ENCODE peak calls at places on chromosome 3, in four cellular contexts. One of them, this sample, is unnamed.

GRCh38 chr3:72786668-72787067 is 61.6 kb downstream of the SHQ1 start:
- DNase-seq in HepG2: no peak
- DNase-seq in H1: no peak
- DNase-seq in GM12878: no peak
- DNase-seq in this sample: no peak

GRCh38 chr3:70820397-70820796 is 508.0 kb upstream of the MDFIC2 start:
- DNase-seq in HepG2: no peak
- DNase-seq in H1: no peak
- DNase-seq in GM12878: no peak
- DNase-seq in this sample: no peak

GRCh38 chr3:69110941-69111546 is 11.4 kb downstream of the LMOD3 start:
- DNase-seq in HepG2: no peak
- DNase-seq in H1: no peak
- DNase-seq in GM12878: no peak
- DNase-seq in this sample: no peak

GRCh38 chr3:73411545-73411944 is 213.2 kb downstream of the PDZRN3 start:
- DNase-seq in HepG2: no peak
- DNase-seq in H1: no peak
- DNase-seq in GM12878: no peak
- DNase-seq in this sample: no peak

GRCh38 chr3:99837715-99838114 is 20.1 kb downstream of the CMSS1 start:
- DNase-seq in HepG2: no peak
- DNase-seq in H1: no peak
- DNase-seq in GM12878: no peak
- DNase-seq in this sample: no peak

GRCh38 chr3:45826321-45826720 is 15.6 kb downstream of the LZTFL1 start:
- DNase-seq in HepG2: no peak
- DNase-seq in H1: no peak
- DNase-seq in GM12878: no peak
- DNase-seq in this sample: no peak

GRCh38 chr3:131396170-131396569 is 14.6 kb downstream of the NUDT16 start:
- DNase-seq in HepG2: no peak
- DNase-seq in H1: no peak
- DNase-seq in GM12878: no peak
- DNase-seq in this sample: no peak

GRCh38 chr3:11953350-11953749 is 50.8 kb upstream of the SYN2 start:
- DNase-seq in HepG2: no peak
- DNase-seq in H1: no peak
- DNase-seq in GM12878: no peak
- DNase-seq in this sample: no peak

GRCh38 chr3:46917257-46917656 is 39.7 kb downstream of the PTH1R start:
- DNase-seq in HepG2: no peak
- DNase-seq in H1: no peak
- DNase-seq in GM12878: no peak
- DNase-seq in this sample: no peak

GRCh38 chr3:64650096-64650622 is 37.6 kb downstream of the ADAMTS9 start:
- DNase-seq in HepG2: no peak
- DNase-seq in H1: no peak
- DNase-seq in GM12878: no peak
- DNase-seq in this sample: no peak

GRCh38 chr3:81910244-81910852 is 148.9 kb upstream of the GBE1 start:
- DNase-seq in HepG2: peak; percentile 46
- DNase-seq in H1: no peak
- DNase-seq in GM12878: peak; percentile 21
- DNase-seq in this sample: peak; percentile 16

GRCh38 chr3:124032881-124033359 is 41.0 kb upstream of the ROPN1 start:
- DNase-seq in HepG2: peak; percentile 51
- DNase-seq in H1: peak; percentile 95
- DNase-seq in GM12878: no peak
- DNase-seq in this sample: peak; percentile 74

GRCh38 chr3:111621535-111621934 is 26.4 kb upstream of the ZBED2 start:
- DNase-seq in HepG2: peak; percentile 31
- DNase-seq in H1: peak; percentile 86
- DNase-seq in GM12878: no peak
- DNase-seq in this sample: peak; percentile 62

GRCh38 chr3:31462050-31462569 is 70.6 kb upstream of the STT3B start:
- DNase-seq in HepG2: peak; percentile 37
- DNase-seq in H1: no peak
- DNase-seq in GM12878: peak; percentile 64
- DNase-seq in this sample: no peak

GRCh38 chr3:29478671-29479070 is 197.8 kb downstream of the RBMS3 start:
- DNase-seq in HepG2: no peak
- DNase-seq in H1: no peak
- DNase-seq in GM12878: no peak
- DNase-seq in this sample: no peak

GRCh38 chr3:7332696-7333095 is 471.8 kb downstream of the GRM7 start:
- DNase-seq in HepG2: no peak
- DNase-seq in H1: peak; percentile 44
- DNase-seq in GM12878: no peak
- DNase-seq in this sample: peak; percentile 5

GRCh38 chr3:170108955-170109354 is 71.2 kb downstream of the GPR160 start:
- DNase-seq in HepG2: no peak
- DNase-seq in H1: no peak
- DNase-seq in GM12878: no peak
- DNase-seq in this sample: no peak

GRCh38 chr3:4981688-4982494 is 2.7 kb downstream of the BHLHE40 start:
- DNase-seq in HepG2: peak; percentile 70
- DNase-seq in H1: no peak
- DNase-seq in GM12878: no peak
- DNase-seq in this sample: no peak
- TF ChIP-seq ZNF274 in HepG2: no peak
- TF ChIP-seq ZNF274 in H1: no peak
- TF ChIP-seq ZNF274 in GM12878: no peak
- TF ChIP-seq ZNF274 in this sample: no peak

GRCh38 chr3:61885414-61885813 is 324.0 kb downstream of the PTPRG start:
- DNase-seq in HepG2: no peak
- DNase-seq in H1: no peak
- DNase-seq in GM12878: no peak
- DNase-seq in this sample: no peak
- TF ChIP-seq SUZ12 in HepG2: no peak
- TF ChIP-seq SUZ12 in H1: no peak
- TF ChIP-seq SUZ12 in GM12878: no peak
- TF ChIP-seq SUZ12 in this sample: no peak

DNA sequence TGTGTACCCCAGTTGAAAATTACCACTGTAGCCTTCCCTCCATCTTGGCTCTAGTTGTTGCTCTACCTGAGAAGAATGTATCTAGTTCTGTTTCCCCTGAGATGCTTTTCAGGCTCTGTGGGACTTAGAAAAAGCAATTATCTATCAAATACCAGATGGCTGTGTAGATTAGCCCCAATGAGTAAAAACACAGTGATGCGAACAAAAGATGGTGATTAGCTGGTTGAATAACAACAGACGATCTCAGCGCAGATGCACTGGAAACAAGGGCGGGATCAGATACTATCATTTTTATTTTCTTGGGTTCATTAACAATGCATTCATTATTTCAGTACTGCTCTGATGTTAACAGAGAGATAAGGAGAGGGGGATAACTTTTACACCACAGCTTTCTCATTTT is 131.5 kb downstream of the TMEM108 start:
- DNase-seq in HepG2: no peak
- DNase-seq in H1: no peak
- DNase-seq in GM12878: no peak
- DNase-seq in this sample: no peak
- TF ChIP-seq ZNF274 in HepG2: no peak
- TF ChIP-seq ZNF274 in H1: no peak
- TF ChIP-seq ZNF274 in GM12878: no peak
- TF ChIP-seq ZNF274 in this sample: no peak

GRCh38 chr3:182816181-182816580 is 22.9 kb downstream of the ATP11B start:
- DNase-seq in HepG2: no peak
- DNase-seq in H1: no peak
- DNase-seq in GM12878: no peak
- DNase-seq in this sample: no peak

GRCh38 chr3:182811269-182811596 is 17.9 kb downstream of the ATP11B start:
- DNase-seq in HepG2: no peak
- DNase-seq in H1: no peak
- DNase-seq in GM12878: no peak
- DNase-seq in this sample: no peak

GRCh38 chr3:182818296-182818978 is 25.1 kb downstream of the ATP11B start:
- DNase-seq in HepG2: no peak
- DNase-seq in H1: no peak
- DNase-seq in GM12878: no peak
- DNase-seq in this sample: no peak

GRCh38 chr3:182812123-182812522 is 18.8 kb downstream of the ATP11B start:
- DNase-seq in HepG2: no peak
- DNase-seq in H1: no peak
- DNase-seq in GM12878: no peak
- DNase-seq in this sample: no peak

DNA sequence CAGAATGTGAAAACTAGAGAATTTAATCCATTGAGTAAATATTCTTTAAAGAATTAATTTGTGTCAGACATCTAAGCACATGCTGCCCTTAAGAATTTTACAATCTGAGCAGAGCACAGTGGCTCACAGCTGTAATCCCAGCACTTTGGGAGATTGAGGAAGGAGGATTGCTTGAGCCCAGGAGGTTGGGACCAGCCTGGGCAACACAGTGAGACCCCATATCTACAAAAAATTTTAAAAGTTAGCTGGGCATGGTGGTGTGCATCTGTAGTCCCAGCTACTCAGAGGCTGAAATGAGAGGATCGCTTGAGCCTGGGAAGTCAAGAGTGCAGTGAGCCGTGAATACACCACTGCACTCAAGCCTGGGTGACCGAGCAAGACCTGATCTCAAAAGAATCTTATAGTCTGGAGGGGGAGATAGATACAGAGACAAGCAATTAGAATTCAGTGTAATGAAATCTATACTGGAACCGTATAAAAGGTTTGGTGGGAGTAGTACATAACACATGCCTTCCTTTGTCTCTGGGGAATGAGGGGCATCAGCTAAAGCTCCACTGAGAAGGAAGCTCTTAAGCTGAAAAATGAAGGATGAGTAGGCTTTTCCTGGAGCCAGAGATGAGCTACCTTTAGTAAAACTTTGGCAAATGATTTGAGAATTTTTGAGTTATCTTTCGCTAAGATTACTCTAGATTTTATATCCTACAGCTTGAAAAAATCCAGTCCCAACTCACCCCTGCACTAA is 21.3 kb downstream of the ATP11B start:
- DNase-seq in HepG2: no peak
- DNase-seq in H1: no peak
- DNase-seq in GM12878: no peak
- DNase-seq in this sample: no peak
- TF ChIP-seq SUZ12 in HepG2: no peak
- TF ChIP-seq SUZ12 in H1: no peak
- TF ChIP-seq SUZ12 in GM12878: no peak
- TF ChIP-seq SUZ12 in this sample: no peak

GRCh38 chr3:168860592-168860991 is 764.9 kb upstream of the GOLIM4 start:
- DNase-seq in HepG2: no peak
- DNase-seq in H1: no peak
- DNase-seq in GM12878: no peak
- DNase-seq in this sample: no peak

GRCh38 chr3:168864107-168865021 is 768.6 kb upstream of the GOLIM4 start:
- DNase-seq in HepG2: no peak
- DNase-seq in H1: no peak
- DNase-seq in GM12878: no peak
- DNase-seq in this sample: no peak

GRCh38 chr3:168863561-168863960 is 767.8 kb upstream of the GOLIM4 start:
- DNase-seq in HepG2: no peak
- DNase-seq in H1: no peak
- DNase-seq in GM12878: no peak
- DNase-seq in this sample: no peak

GRCh38 chr3:168862466-168862865 is 766.7 kb upstream of the GOLIM4 start:
- DNase-seq in HepG2: no peak
- DNase-seq in H1: no peak
- DNase-seq in GM12878: no peak
- DNase-seq in this sample: no peak

GRCh38 chr3:168865022-168865551 is 769.4 kb upstream of the GOLIM4 start:
- DNase-seq in HepG2: no peak
- DNase-seq in H1: no peak
- DNase-seq in GM12878: no peak
- DNase-seq in this sample: peak; percentile 13
- TF ChIP-seq ZNF274 in HepG2: no peak
- TF ChIP-seq ZNF274 in H1: no peak
- TF ChIP-seq ZNF274 in GM12878: no peak
- TF ChIP-seq ZNF274 in this sample: no peak

GRCh38 chr3:169007145-169007544 is 656.4 kb downstream of the MECOM start:
- DNase-seq in HepG2: no peak
- DNase-seq in H1: no peak
- DNase-seq in GM12878: no peak
- DNase-seq in this sample: no peak

DNA sequence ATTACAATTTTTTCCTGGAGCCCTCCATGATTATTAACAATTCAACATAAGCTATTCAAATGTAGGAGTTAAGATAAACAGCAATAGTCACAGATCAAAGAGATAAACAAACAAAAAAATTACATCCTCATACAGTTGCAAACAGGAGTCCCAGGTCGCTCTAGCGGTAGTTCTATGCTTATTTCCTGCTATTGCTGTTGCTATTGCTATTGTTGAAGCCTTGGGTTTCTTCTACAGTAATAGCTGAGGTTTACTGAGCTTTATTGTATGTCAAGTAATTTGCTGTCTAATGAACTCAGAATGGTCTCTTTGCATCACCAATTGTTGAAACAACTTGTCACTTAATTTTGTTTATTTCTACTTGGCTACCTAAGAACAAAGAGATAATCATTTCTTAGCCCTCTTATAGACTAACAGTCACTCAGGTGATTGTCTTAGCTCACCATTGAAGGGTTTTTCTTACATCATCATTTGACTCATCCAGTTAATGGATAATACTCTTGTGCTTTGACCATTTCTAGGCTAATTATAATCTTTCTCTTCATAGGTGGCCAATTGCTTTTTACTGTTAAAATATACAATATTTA is 654.6 kb downstream of the MECOM start:
- DNase-seq in HepG2: no peak
- DNase-seq in H1: no peak
- DNase-seq in GM12878: no peak
- DNase-seq in this sample: no peak
- TF ChIP-seq SUZ12 in HepG2: no peak
- TF ChIP-seq SUZ12 in H1: no peak
- TF ChIP-seq SUZ12 in GM12878: no peak
- TF ChIP-seq SUZ12 in this sample: no peak